ENCODE peak calls at places on chromosome 7, in eight cellular contexts. Y is EH; W is Daoy; T is ELR; R is GM20000; B is non-pigmented ciliary epithelial cell; D is NCI-H774; G is stimulated activated naive B cell treated with anti-CD40 and anti-IgM and Interleukin-4, amounts not matched to agents 10 μg/mL and 1 μg/mL and 100 μg/mL, for 72 hours. N is an unnamed sample.

GRCh38 chr7:156089222-156089621 is 277.0 kb upstream of the SHH start:
- DNase-seq in Y (no peak), W (no peak), T (no peak), R (no peak), B (no peak), D (no peak), G (no peak), N (no peak)

GRCh38 chr7:107047902-107048782 is 3.6 kb downstream of the PRKAR2B start:
- DNase-seq in Y (peak), W (no peak), T (peak), R (no peak), B (no peak), D (no peak), G (no peak), N (no peak)

GRCh38 chr7:29748286-29749099 is 57.8 kb upstream of the WIPF3 start:
- DNase-seq in Y (peak), W (peak), T (peak), R (no peak), B (peak), D (peak), G (no peak), N (peak)

GRCh38 chr7:100823534-100823933 is 3.8 kb downstream of the EPHB4 start:
- DNase-seq in Y (no peak), W (no peak), T (no peak), R (no peak), B (no peak), D (no peak), G (no peak), N (no peak)

GRCh38 chr7:2460188-2460587 is 16.0 kb downstream of the GRIFIN start:
- DNase-seq in Y (no peak), W (no peak), T (no peak), R (no peak), B (no peak), D (no peak), G (no peak), N (no peak)

GRCh38 chr7:98135984-98136383 is 29.3 kb downstream of the LMTK2 start:
- DNase-seq in Y (no peak), W (no peak), T (no peak), R (no peak), B (no peak), D (peak), G (no peak), N (no peak)

GRCh38 chr7:138756591-138757222 is 41.1 kb upstream of the TMEM213 start:
- DNase-seq in Y (no peak), W (no peak), T (no peak), R (no peak), B (no peak), D (no peak), G (no peak), N (no peak)

GRCh38 chr7:83684928-83685327 is 36.0 kb upstream of the SEMA3E start:
- DNase-seq in Y (no peak), W (no peak), T (no peak), R (no peak), B (no peak), D (no peak), G (no peak), N (no peak)

GRCh38 chr7:135486258-135486657 is 23.6 kb downstream of the CNOT4 start:
- DNase-seq in Y (peak), W (no peak), T (peak), R (no peak), B (no peak), D (no peak), G (no peak), N (no peak)

GRCh38 chr7:1975179-1975578 is 257.6 kb downstream of the MAD1L1 start:
- DNase-seq in Y (no peak), W (no peak), T (no peak), R (no peak), B (no peak), D (no peak), G (no peak), N (no peak)

GRCh38 chr7:6579446-6579845 is 2.2 kb downstream of the ZDHHC4 start:
- DNase-seq in Y (peak), W (no peak), T (peak), R (no peak), B (no peak), D (no peak), G (no peak), N (no peak)

N was measured in H4.